ENCODE peak calls at places on chromosomes 16 and 17, in seven cellular contexts. Q is naive thymus-derived CD4-positive, alpha-beta T cell; E is ovary; G is effector memory CD4-positive, alpha-beta T cell; Y is NT2/D1; F is AG04450; T is tibial artery. V is an unnamed sample.

GRCh38 chr16:81440888-81441663 is 3.5 kb upstream of the CMIP start:
- DNase-seq in Q (no peak), E (no peak), G (no peak), Y (no peak), F (no peak), T (no peak), V (peak; percentile 53)

GRCh38 chr17:79126139-79126538 is 51.5 kb downstream of the ENGASE start:
- DNase-seq in Q (no peak), E (no peak), G (no peak), Y (no peak), F (no peak), T (no peak), V (peak; percentile 27)

GRCh38 chr17:72119280-72119962 is 1.4 kb upstream of the SOX9 start:
- DNase-seq in Q (no peak), E (no peak), G (no peak), Y (no peak), F (no peak), T (no peak), V (no peak)

GRCh38 chr16:19223235-19223847 is 55.3 kb downstream of the SYT17 start:
- DNase-seq in Q (no peak), E (no peak), G (no peak), Y (peak; percentile 50), F (no peak), T (no peak), V (no peak)

GRCh38 chr16:5670198-5670597 is 572.6 kb upstream of the EEF2KMT start:
- DNase-seq in Q (no peak), E (no peak), G (no peak), Y (no peak), F (no peak), T (no peak), V (no peak)

GRCh38 chr16:5041604-5042133 is 7.9 kb upstream of the NAGPA start:
- DNase-seq in Q (no peak), E (no peak), G (no peak), Y (no peak), F (no peak), T (no peak), V (peak; percentile 60)

GRCh38 chr17:7579839-7580630 is 597 bp downstream of the CD68 start:
- DNase-seq in Q (no peak), E (no peak), G (no peak), Y (no peak), F (no peak), T (no peak), V (no peak)

GRCh38 chr17:18143044-18143936 is 34.7 kb downstream of the MYO15A start:
- DNase-seq in Q (no peak), E (no peak), G (no peak), Y (peak; percentile 51), F (no peak), T (no peak), V (no peak)

GRCh38 chr16:85673529-85674417 is 15.0 kb downstream of the GINS2 start:
- DNase-seq in Q (no peak), E (peak; percentile 74), G (no peak), Y (no peak), F (peak; percentile 29), T (no peak), V (no peak)

GRCh38 chr17:31536451-31536850 is 145.0 kb downstream of the RAB11FIP4 start:
- DNase-seq in Q (no peak), E (no peak), G (no peak), Y (no peak), F (no peak), T (no peak), V (no peak)

GRCh38 chr17:43226393-43226792 is 2.0 kb downstream of the CCDC200 start:
- DNase-seq in Q (no peak), E (no peak), G (no peak), Y (no peak), F (no peak), T (no peak), V (no peak)

GRCh38 chr16:85524630-85525463 is 88.3 kb upstream of the GSE1 start:
- DNase-seq in Q (no peak), E (no peak), G (no peak), Y (no peak), F (no peak), T (peak; percentile 89), V (peak; percentile 89)

GRCh38 chr17:36901506-36901905 is 35.8 kb upstream of the LHX1 start:
- DNase-seq in Q (no peak), E (no peak), G (no peak), Y (no peak), F (no peak), T (no peak), V (peak; percentile 64)

GRCh38 chr17:38702900-38703741 is 2.0 kb upstream of the MLLT6 start:
- DNase-seq in Q (no peak), E (no peak), G (no peak), Y (no peak), F (no peak), T (no peak), V (no peak)

GRCh38 chr17:41725134-41725533 is 9.3 kb downstream of the HAP1 start:
- DNase-seq in Q (no peak), E (no peak), G (no peak), Y (no peak), F (no peak), T (no peak), V (no peak)

GRCh38 chr17:80605326-80606066 is 60.9 kb downstream of the RPTOR start:
- DNase-seq in Q (no peak), E (no peak), G (no peak), Y (no peak), F (no peak), T (no peak), V (peak; percentile 85)

GRCh38 chr17:48542956-48543853 is 1.7 kb downstream of the HOXB2 start:
- DNase-seq in Q (peak; percentile 68), E (no peak), G (peak; percentile 42), Y (no peak), F (no peak), T (no peak), V (no peak)

GRCh38 chr17:63480826-63481487 is 4.1 kb downstream of the ACE start:
- DNase-seq in Q (no peak), E (no peak), G (no peak), Y (no peak), F (no peak), T (no peak), V (no peak)

GRCh38 chr17:40548982-40549680 is 16.1 kb downstream of the CCR7 start:
- DNase-seq in Q (peak; percentile 36), E (peak; percentile 49), G (no peak), Y (no peak), F (peak; percentile 85), T (peak; percentile 88), V (peak; percentile 91)

GRCh38 chr17:79983456-79983855 is 52.2 kb downstream of the TBC1D16 start:
- DNase-seq in Q (no peak), E (peak; percentile 9), G (no peak), Y (no peak), F (no peak), T (peak; percentile 54), V (no peak)

GRCh38 chr17:42459983-42460300 is 1.3 kb downstream of the ATP6V0A1 start:
- DNase-seq in Q (peak; percentile 3), E (no peak), G (no peak), Y (no peak), F (no peak), T (no peak), V (peak; percentile 76)

GRCh38 chr17:48571826-48572417 is 6.2 kb downstream of the HOXB4 start:
- DNase-seq in Q (no peak), E (no peak), G (no peak), Y (no peak), F (no peak), T (no peak), V (no peak)

GRCh38 chr16:1681032-1681431 is 3.0 kb downstream of the JPT2 start:
- DNase-seq in Q (no peak), E (no peak), G (no peak), Y (no peak), F (no peak), T (no peak), V (no peak)

GRCh38 chr16:17265177-17265576 is 205.6 kb downstream of the XYLT1 start:
- DNase-seq in Q (no peak), E (no peak), G (no peak), Y (no peak), F (no peak), T (no peak), V (no peak)

DNA sequence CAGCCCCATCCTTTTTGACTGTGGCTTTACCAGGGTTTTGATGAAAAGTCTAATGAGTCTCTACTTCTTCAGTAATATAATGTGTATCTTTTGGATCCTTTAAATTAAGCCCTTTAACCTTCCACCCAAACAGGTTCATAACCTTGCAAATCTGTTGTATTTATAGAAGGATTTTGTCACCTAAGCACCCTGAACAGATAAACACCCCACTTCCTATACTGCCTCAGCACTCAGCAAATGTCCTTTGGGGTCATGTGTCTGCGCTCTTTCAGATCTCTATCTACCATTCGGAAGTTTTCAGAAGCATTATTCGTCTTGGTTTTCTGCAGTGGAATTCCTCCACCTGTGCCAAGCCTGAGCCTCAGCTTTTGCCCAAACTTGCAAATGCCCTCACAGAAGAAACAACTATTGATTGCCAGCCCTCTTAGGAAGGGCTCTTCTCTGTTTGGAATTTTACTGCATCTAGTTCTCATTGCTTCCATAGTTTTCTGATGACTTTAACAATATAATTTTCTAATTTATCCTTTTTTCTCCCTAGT is 214.8 kb upstream of the KCNJ16 start:
- DNase-seq in Q (no peak), E (no peak), G (no peak), Y (no peak), F (no peak), T (no peak), V (no peak)
- H3K9me3 ChIP-seq in Q (peaks cover 3% of the 10 kb centered on the region), E (no peaks in the 10 kb centered on the region), G (no peaks in the 10 kb centered on the region), Y (peaks cover 8% of the 10 kb centered on the region), F (peaks cover 4% of the 10 kb centered on the region), T (no peaks in the 10 kb centered on the region), V (no peaks in the 10 kb centered on the region)

GRCh38 chr16:73056383-73056782 is 8.5 kb upstream of the ZFHX3 start:
- DNase-seq in Q (no peak), E (no peak), G (no peak), Y (no peak), F (no peak), T (no peak), V (no peak)
- H3K4me3 ChIP-seq in Q (no peak overlapping the region), E (peak overlapping the region; percentile 77), G (no peak overlapping the region), Y (no peak overlapping the region), F (peak overlapping the region; percentile 72), T (peak overlapping the region; percentile 88), V (peak overlapping the region; percentile 81)

DNA sequence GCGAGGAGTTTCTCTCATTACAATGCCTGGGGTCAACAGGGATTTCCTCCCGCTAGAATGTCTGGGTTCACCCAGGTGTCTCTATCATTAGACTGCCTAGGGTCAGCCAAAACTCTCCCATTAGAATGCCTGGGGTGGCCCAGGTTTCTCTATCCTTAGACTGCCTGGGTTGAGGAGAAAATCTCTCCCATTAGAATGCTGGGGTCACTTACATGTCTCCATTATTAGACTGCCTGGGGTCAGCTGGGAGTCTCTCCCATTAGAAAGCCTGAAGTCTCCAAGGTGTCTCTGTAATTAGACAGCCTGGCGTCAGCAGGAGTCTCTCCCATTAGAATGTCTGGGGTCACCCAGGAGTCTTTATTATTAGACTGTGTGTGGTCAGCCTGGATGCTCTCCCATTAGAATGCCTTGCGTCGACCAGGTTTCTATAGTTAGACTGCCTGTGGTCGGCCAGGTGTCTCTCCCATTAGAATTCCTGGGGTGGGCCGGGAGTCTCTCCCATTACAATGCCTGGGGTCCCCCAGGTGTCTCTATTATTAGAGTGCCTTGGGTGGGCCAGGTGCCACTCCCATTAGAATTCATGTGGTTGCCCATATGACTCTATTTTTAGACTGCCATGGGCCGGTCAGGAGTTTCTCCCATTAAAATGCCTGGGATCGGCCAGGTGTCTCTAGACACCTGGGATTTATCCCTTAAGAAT is 2272.1 kb downstream of the TP53TG3F start:
- DNase-seq in Q (no peak), E (no peak), G (no peak), Y (no peak), F (no peak), T (no peak), V (no peak)
- H3K9me3 ChIP-seq in Q (no peaks in the 10 kb centered on the region), E (no peaks in the 10 kb centered on the region), G (peaks cover 27% of the 10 kb centered on the region), Y (peaks cover 9% of the 10 kb centered on the region), F (peaks cover 70% of the 10 kb centered on the region), T (no peaks in the 10 kb centered on the region), V (no peaks in the 10 kb centered on the region)

GRCh38 chr16:88968589-88969280 is 8.3 kb downstream of the CBFA2T3 start:
- DNase-seq in Q (no peak), E (no peak), G (no peak), Y (no peak), F (no peak), T (no peak), V (no peak)
- H3K4me3 ChIP-seq in Q (peak overlapping the region; percentile 27), E (no peak overlapping the region), G (peak overlapping the region; percentile 55), Y (no peak overlapping the region), F (no peak overlapping the region), T (no peak overlapping the region), V (no peak overlapping the region)

V was measured in PC-9.